ENCODE peak calls at places on chromosome 15, in five cellular contexts. I is Daoy, Y is BE2C, K is substantia nigra, J is HFFc6. F is an unnamed sample.

GRCh38 chr15:60573936-60574335 is 95.0 kb upstream of the ICE2 start:
- DNase-seq in I (no peak), Y (no peak), K (no peak), J (no peak), F (no peak)

GRCh38 chr15:70014311-70014707 is 83.4 kb downstream of the TLE3 start:
- DNase-seq in I (no peak), Y (no peak), K (no peak), J (no peak), F (no peak)

GRCh38 chr15:88636039-88636438 is 2.8 kb upstream of the ISG20 start:
- DNase-seq in I (no peak), Y (no peak), K (no peak), J (no peak), F (no peak)

GRCh38 chr15:89654847-89655805 is at the start of gene KIF7:
- DNase-seq in I (peak; percentile 47), Y (peak; percentile 65), K (no peak), J (peak; percentile 45), F (peak; percentile 53)

GRCh38 chr15:86060614-86061125 is 19.0 kb upstream of the AGBL1 start:
- DNase-seq in I (no peak), Y (no peak), K (no peak), J (no peak), F (no peak)

GRCh38 chr15:63238796-63239195 is 38.6 kb upstream of the APH1B start:
- DNase-seq in I (peak; percentile 84), Y (no peak), K (no peak), J (peak; percentile 77), F (peak; percentile 77)

GRCh38 chr15:58070801-58071418 is 5.4 kb upstream of the ALDH1A2 start:
- DNase-seq in I (peak; percentile 70), Y (peak; percentile 54), K (no peak), J (peak; percentile 19), F (peak; percentile 91)

GRCh38 chr15:27885226-27885625 is 213.9 kb downstream of the OCA2 start:
- DNase-seq in I (no peak), Y (no peak), K (no peak), J (no peak), F (no peak)

GRCh38 chr15:38864827-38865604 is 300.4 kb upstream of the RASGRP1 start:
- DNase-seq in I (peak; percentile 25), Y (no peak), K (no peak), J (peak; percentile 39), F (no peak)

F was measured in SJCRH30.